ENCODE peak calls at places on chromosomes 16 and 17, in nine cellular contexts. J is DMS 273 treated with DMSO at 0.1 percent for 48 hours; U is activated naive CD4-positive, alpha-beta T cell; N is uterus; D is T47D; A is tibial nerve; G is amniotic stem cell; E is iris pigment epithelial cell; T is stimulated activated CD4-positive, alpha-beta T cell treated with anti-CD3 and anti-CD28 coated beads, Interleukin-15, amount 100 ng/mL, for 24 hours. F is an unnamed sample.

GRCh38 chr17:47898246-47898645 is 2.2 kb downstream of the SP2 start:
- DNase-seq in T (no peak), G (no peak), A (no peak), D (no peak), U (no peak), N (no peak), J (no peak), E (no peak), F (no peak)

GRCh38 chr17:12114686-12115418 is 94.2 kb downstream of the MAP2K4 start:
- DNase-seq in T (no peak), J (no peak), A (no peak), E (peak), D (no peak), G (no peak), U (no peak), N (no peak), F (no peak)

GRCh38 chr16:4244254-4244812 is 2.5 kb upstream of the SRL start:
- DNase-seq in A (no peak), D (peak), E (peak), U (no peak), G (no peak), J (peak), N (no peak), T (no peak), F (no peak)

GRCh38 chr17:76013377-76013932 is 12.8 kb downstream of the CDK3 start:
- DNase-seq in U (no peak), E (no peak), J (no peak), G (no peak), T (no peak), D (no peak), N (no peak), A (no peak), F (no peak)

GRCh38 chr16:55471448-55472097 is 7.4 kb upstream of the MMP2 start:
- DNase-seq in G (peak), D (no peak), J (no peak), T (peak), E (peak), A (no peak), U (no peak), N (no peak), F (no peak)

GRCh38 chr17:81927653-81928496 is at the start of gene MAFG:
- DNase-seq in E (peak), D (peak), T (peak), A (peak), N (peak), J (peak), G (peak), U (peak), F (peak)

GRCh38 chr17:66432996-66433556 is 130.7 kb downstream of the PRKCA start:
- DNase-seq in G (no peak), D (no peak), A (no peak), E (peak), T (no peak), N (no peak), U (no peak), J (no peak), F (no peak)

GRCh38 chr16:86707171-86707570 is 128.8 kb downstream of the FOXL1 start:
- DNase-seq in A (no peak), T (no peak), D (no peak), E (no peak), G (no peak), J (no peak), U (no peak), N (no peak), F (no peak)

GRCh38 chr16:29811896-29812665 is at the start of gene PRRT2:
- DNase-seq in J (no peak), E (no peak), D (peak), T (peak), N (peak), G (no peak), U (no peak), A (peak), F (no peak)

GRCh38 chr16:27385398-27385797 is 16.6 kb upstream of the IL21R start:
- DNase-seq in G (no peak), D (no peak), J (no peak), E (no peak), A (no peak), N (no peak), U (no peak), T (no peak), F (no peak)

GRCh38 chr16:1333854-1334719 is 642 bp downstream of the BAIAP3 start:
- DNase-seq in J (no peak), T (no peak), D (no peak), A (no peak), N (no peak), U (no peak), E (no peak), G (no peak), F (no peak)

GRCh38 chr17:42199411-42200011 is 5.2 kb upstream of the GHDC start:
- DNase-seq in N (no peak), T (no peak), D (no peak), U (no peak), A (no peak), E (no peak), G (no peak), J (no peak), F (no peak)

GRCh38 chr16:69077251-69077650 is 28.2 kb upstream of the HAS3 start:
- DNase-seq in T (no peak), G (peak), N (no peak), D (no peak), E (peak), U (no peak), A (no peak), J (no peak), F (no peak)